ENCODE peak calls at places on chromosomes 6 and 20, in ten cellular contexts. A is IMR-90, R is tibial nerve, X is heart left ventricle, Z is H1, Q is HCT116, P is suprapubic skin, U is Peyer's patch, I is vagina, H is spleen. C is an unnamed sample. For H3K4me1, the result is how much of the 10 kb centered on the place peaks cover.

GRCh38 chr6:38775870-38776269 is 60.8 kb downstream of the DNAH8 start:
- DNase-seq in Z (no peak), Q (no peak), R (no peak), P (no peak), I (no peak), X (no peak), A (peak), U (no peak), H (no peak), C (no peak)

GRCh38 chr6:156752666-156753301 is 24.4 kb upstream of the ARID1B start:
- DNase-seq in X (peak), R (no peak), Q (no peak), H (peak), Z (no peak), U (peak), A (no peak), I (no peak), P (no peak), C (peak)

GRCh38 chr6:106745824-106746610 is 116.6 kb downstream of the QRSL1 start:
- DNase-seq in A (peak), Q (no peak), I (no peak), P (no peak), Z (no peak), H (no peak), R (no peak), X (no peak), U (no peak), C (no peak)

GRCh38 chr20:17357238-17357637 is 130.4 kb downstream of the PCSK2 start:
- DNase-seq in A (no peak), U (no peak), Q (no peak), H (no peak), X (no peak), P (no peak), I (no peak), Z (no peak), R (no peak), C (no peak)

GRCh38 chr6:33761922-33762629 is 15.4 kb upstream of the IP6K3 start:
- DNase-seq in X (peak), A (peak), Q (no peak), P (no peak), I (no peak), R (no peak), U (peak), Z (no peak), H (peak), C (peak)

GRCh38 chr20:2042400-2042799 is 48.5 kb upstream of the PDYN start:
- DNase-seq in I (no peak), Z (no peak), Q (no peak), X (no peak), H (no peak), R (no peak), A (peak), P (no peak), U (no peak), C (no peak)

GRCh38 chr20:19254086-19254821 is 41.8 kb downstream of the SLC24A3 start:
- DNase-seq in A (no peak), I (peak), R (no peak), U (no peak), Z (no peak), H (no peak), X (no peak), Q (no peak), P (peak), C (no peak)

GRCh38 chr20:32983459-32984112 is 20.6 kb downstream of the SUN5 start:
- DNase-seq in P (no peak), A (no peak), Q (no peak), U (no peak), X (peak), R (no peak), Z (no peak), H (peak), I (no peak), C (no peak)

GRCh38 chr6:119881416-119881815 is 531.9 kb upstream of the MAN1A1 start:
- DNase-seq in X (no peak), U (no peak), Q (no peak), A (no peak), H (no peak), R (no peak), I (no peak), P (no peak), Z (no peak), C (no peak)

GRCh38 chr6:10111975-10112374 is 302.9 kb downstream of the TFAP2A start:
- DNase-seq in A (no peak), P (no peak), Q (no peak), I (no peak), Z (no peak), U (no peak), X (no peak), R (no peak), H (no peak), C (no peak)

GRCh38 chr6:136014454-136015421 is 163.2 kb downstream of the PDE7B start:
- DNase-seq in H (no peak), P (no peak), R (no peak), I (no peak), X (peak), U (no peak), Q (no peak), Z (no peak), A (peak), C (no peak)

GRCh38 chr6:139271056-139271455 is 20.7 kb downstream of the TXLNB start:
- DNase-seq in H (peak), X (no peak), R (no peak), Z (no peak), I (no peak), U (peak), A (peak), Q (no peak), P (no peak), C (no peak)

GRCh38 chr6:107690546-107690863 is 133.6 kb downstream of the SCML4 start:
- DNase-seq in U (no peak), A (no peak), X (no peak), H (no peak), Q (no peak), P (no peak), I (no peak), Z (no peak), R (no peak), C (no peak)

GRCh38 chr20:56924976-56925695 is 296.0 kb downstream of the TFAP2C start:
- DNase-seq in X (peak), Z (peak), I (no peak), P (no peak), A (no peak), H (no peak), Q (no peak), R (no peak), U (no peak), C (no peak)

GRCh38 chr20:56928007-56928406 is 298.9 kb downstream of the TFAP2C start:
- DNase-seq in H (no peak), Q (no peak), U (no peak), I (no peak), X (no peak), Z (no peak), A (no peak), R (no peak), P (no peak), C (no peak)

GRCh38 chr20:56924316-56924975 is 295.3 kb downstream of the TFAP2C start:
- DNase-seq in U (no peak), H (no peak), I (no peak), Z (no peak), P (no peak), R (no peak), X (no peak), A (no peak), Q (no peak), C (no peak)

GRCh38 chr20:56925696-56926101 is 296.6 kb downstream of the TFAP2C start:
- DNase-seq in U (no peak), A (no peak), Z (no peak), I (no peak), Q (no peak), P (no peak), R (no peak), X (no peak), H (no peak), C (no peak)

GRCh38 chr20:56926501-56926900 is 297.4 kb downstream of the TFAP2C start:
- DNase-seq in Q (no peak), X (no peak), H (no peak), Z (no peak), R (no peak), A (no peak), U (no peak), I (no peak), P (no peak), C (no peak)
- H3K4me1 ChIP-seq in Q (under half), X (under half), H (under half), Z (under half), R (under half), A (under half), U (under half), I (under half), P (under half), C (under half)

GRCh38 chr6:148760568-148761531 is 14.0 kb downstream of the UST start:
- DNase-seq in R (peak), U (peak), P (peak), X (peak), A (peak), I (no peak), Z (no peak), Q (no peak), H (peak), C (peak)

GRCh38 chr6:148760143-148760505 is 13.3 kb downstream of the UST start:
- DNase-seq in H (no peak), P (no peak), Q (no peak), Z (no peak), I (no peak), X (no peak), A (no peak), U (no peak), R (no peak), C (no peak)

GRCh38 chr6:148757944-148758343 is 11.1 kb downstream of the UST start:
- DNase-seq in Z (no peak), Q (no peak), P (no peak), U (no peak), A (no peak), R (no peak), I (no peak), H (no peak), X (no peak), C (no peak)

GRCh38 chr6:148758492-148758891 is 11.7 kb downstream of the UST start:
- DNase-seq in Q (no peak), H (peak), U (peak), Z (no peak), X (no peak), P (no peak), I (no peak), R (peak), A (no peak), C (no peak)

GRCh38 chr6:148761532-148761951 is 14.7 kb downstream of the UST start:
- DNase-seq in X (no peak), Z (no peak), Q (no peak), U (peak), R (no peak), I (no peak), P (no peak), A (peak), H (peak), C (peak)
- H3K4me3 ChIP-seq in X (no peak), Z (no peak), Q (no peak), U (peak), R (peak), I (no peak), P (peak), A (peak), H (no peak), C (no peak)

GRCh38 chr6:166828397-166829002 is 127.8 kb downstream of the RNASET2 start:
- DNase-seq in Q (no peak), Z (no peak), I (no peak), P (no peak), A (no peak), X (no peak), R (no peak), U (no peak), H (no peak), C (no peak)

GRCh38 chr6:166826264-166826663 is 130.1 kb downstream of the RNASET2 start:
- DNase-seq in R (no peak), U (no peak), Z (no peak), I (no peak), A (no peak), Q (no peak), P (no peak), X (no peak), H (no peak), C (no peak)

GRCh38 chr6:166830185-166830890 is 126.0 kb downstream of the RNASET2 start:
- DNase-seq in Z (no peak), U (no peak), A (no peak), X (no peak), P (no peak), R (no peak), H (no peak), Q (no peak), I (no peak), C (no peak)

GRCh38 chr6:166834049-166834448 is 122.3 kb downstream of the RNASET2 start:
- DNase-seq in X (no peak), H (no peak), I (no peak), U (no peak), Z (no peak), A (no peak), P (no peak), R (no peak), Q (no peak), C (no peak)

DNA sequence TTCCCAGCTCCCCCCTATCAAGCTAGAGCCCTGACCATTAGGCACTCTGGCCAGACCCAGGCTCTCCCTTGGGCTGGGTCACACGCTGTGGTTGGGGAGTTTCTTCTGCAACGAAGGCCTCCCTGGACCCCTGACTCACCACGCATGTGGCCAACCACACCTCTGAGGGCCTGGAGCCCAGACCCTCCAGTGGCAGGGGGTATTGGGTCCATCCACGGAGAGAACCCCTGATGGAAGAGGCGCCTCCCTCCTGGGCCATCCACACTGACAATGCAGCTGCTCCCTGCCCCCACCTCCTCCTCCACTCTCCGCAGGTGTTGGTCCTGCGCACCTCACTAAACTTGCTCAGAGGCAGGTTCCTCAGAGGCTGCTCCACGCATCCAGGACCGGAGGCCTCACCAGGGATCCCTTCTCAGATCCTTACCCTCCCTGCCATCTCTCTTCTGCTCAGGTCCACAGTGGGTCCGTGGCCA is 125.4 kb downstream of the RNASET2 start:
- DNase-seq in H (no peak), U (no peak), R (no peak), Z (no peak), P (no peak), Q (no peak), X (no peak), A (no peak), I (no peak), C (no peak)
- TF ChIP-seq POLR2A in H (no peak), U (no peak), R (no peak), Z (no peak), P (no peak), Q (no peak), X (no peak), A (no peak), I (no peak), C (no peak)

DNA sequence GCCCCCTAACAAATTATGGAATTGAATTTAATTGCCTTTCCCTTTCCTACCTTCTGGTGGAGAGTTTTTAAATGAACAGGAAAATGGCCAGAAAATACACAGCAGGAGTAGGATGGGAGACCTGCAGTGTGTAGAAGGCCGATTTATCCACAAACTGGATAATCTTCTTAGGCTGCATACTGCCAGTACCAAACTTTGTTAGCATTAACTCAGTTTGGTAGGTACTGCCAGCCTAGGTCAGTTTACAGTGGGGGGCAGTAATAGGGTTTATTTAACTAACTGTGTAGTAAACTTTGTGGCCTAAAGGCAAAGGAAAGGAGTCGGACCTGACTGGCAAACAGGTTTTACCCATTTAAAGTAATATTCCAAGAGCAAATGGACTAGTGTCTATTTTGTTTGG is 4.6 kb downstream of the NCOA3 start:
- DNase-seq in I (no peak), H (no peak), U (no peak), A (no peak), X (no peak), Z (no peak), R (no peak), Q (no peak), P (no peak), C (no peak)
- H3K4me1 ChIP-seq in I (under half), H (half or more), U (under half), A (under half), X (half or more), Z (under half), R (half or more), Q (under half), P (under half), C (under half)

C was measured in thyroid gland.